ENCODE peak calls at places on chromosomes 2 and 18, in eight cellular contexts. F, J, S, U, B, O, X and L are unnamed samples.

GRCh38 chr2:73415906-73416305 is 30.3 kb downstream of the ALMS1 start:
- DNase-seq in F (no peak), J (no peak), S (no peak), U (no peak), B (peak; percentile 23), O (no peak), X (no peak), L (no peak)

GRCh38 chr2:99140860-99141109 is 722 bp upstream of the C2orf15 start:
- DNase-seq in F (no peak), J (no peak), S (no peak), U (no peak), B (no peak), O (no peak), X (no peak), L (no peak)

GRCh38 chr2:150997066-150997465 is 264.6 kb downstream of the RBM43 start:
- DNase-seq in F (no peak), J (no peak), S (no peak), U (no peak), B (no peak), O (no peak), X (no peak), L (no peak)

GRCh38 chr18:52459890-52460289 is 119.9 kb downstream of the DCC start:
- DNase-seq in F (no peak), J (no peak), S (no peak), U (no peak), B (no peak), O (no peak), X (no peak), L (no peak)

GRCh38 chr2:149686677-149687427 is 99.3 kb upstream of the MMADHC start:
- DNase-seq in F (no peak), J (no peak), S (no peak), U (no peak), B (no peak), O (no peak), X (no peak), L (no peak)

GRCh38 chr2:188441288-188441947 is 149.7 kb downstream of the GULP1 start:
- DNase-seq in F (no peak), J (no peak), S (no peak), U (no peak), B (no peak), O (no peak), X (no peak), L (no peak)

GRCh38 chr18:49784427-49785185 is 28.7 kb downstream of the ACAA2 start:
- DNase-seq in F (no peak), J (no peak), S (no peak), U (no peak), B (peak; percentile 18), O (no peak), X (no peak), L (no peak)

GRCh38 chr2:223247136-223247535 is 195.1 kb downstream of the KCNE4 start:
- DNase-seq in F (no peak), J (no peak), S (no peak), U (no peak), B (peak; percentile 43), O (peak; percentile 28), X (no peak), L (peak; percentile 16)

GRCh38 chr2:26765475-26766200 is 1.6 kb downstream of the SLC35F6 start:
- DNase-seq in F (no peak), J (no peak), S (no peak), U (no peak), B (no peak), O (no peak), X (no peak), L (no peak)

GRCh38 chr2:26769501-26769850 is 5.4 kb downstream of the SLC35F6 start:
- DNase-seq in F (no peak), J (no peak), S (no peak), U (no peak), B (no peak), O (no peak), X (no peak), L (no peak)

GRCh38 chr2:26768759-26769500 is 4.8 kb downstream of the SLC35F6 start:
- DNase-seq in F (no peak), J (peak; percentile 70), S (peak; percentile 69), U (no peak), B (no peak), O (no peak), X (peak; percentile 85), L (peak; percentile 91)

GRCh38 chr2:26767129-26767528 is 3.0 kb downstream of the SLC35F6 start:
- DNase-seq in F (no peak), J (no peak), S (no peak), U (no peak), B (no peak), O (no peak), X (no peak), L (no peak)

DNA sequence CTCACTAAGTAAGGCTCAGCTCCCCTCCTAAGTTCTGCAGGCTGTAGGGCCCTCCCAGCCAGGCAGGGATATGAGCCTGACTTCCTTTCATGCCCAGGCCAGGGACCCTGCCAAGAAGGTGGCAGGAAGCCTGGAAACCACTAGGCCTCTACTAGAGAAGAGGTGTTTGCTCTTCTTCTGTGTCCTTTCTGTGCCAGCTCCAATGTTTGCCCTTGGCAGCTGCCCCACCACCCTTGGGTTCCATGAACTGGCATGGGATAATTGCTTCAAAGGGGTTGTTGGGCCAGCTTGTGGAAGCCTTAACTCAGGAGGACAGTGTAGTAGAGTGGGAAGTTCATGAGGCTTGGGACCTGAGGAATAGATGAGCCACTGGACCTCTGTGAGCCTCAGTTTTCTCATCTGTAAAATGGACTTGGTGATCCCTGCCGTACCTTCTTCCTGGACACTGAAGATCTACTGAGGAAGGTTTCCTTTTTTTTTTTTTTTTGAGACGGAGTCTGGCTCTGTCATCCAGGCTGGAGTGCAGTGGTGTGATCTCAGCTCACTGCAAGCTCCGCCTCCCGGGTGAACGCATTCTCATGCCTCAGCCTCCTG is 3.9 kb downstream of the SLC35F6 start:
- DNase-seq in F (no peak), J (no peak), S (no peak), U (no peak), B (no peak), O (no peak), X (no peak), L (no peak)
- TF ChIP-seq POLR2A in F (no peak), J (no peak), S (no peak), U (no peak), B (no peak), O (no peak), X (no peak), L (no peak)

GRCh38 chr18:21131698-21132230 is 20.2 kb upstream of the ROCK1 start:
- DNase-seq in F (no peak), J (no peak), S (no peak), U (no peak), B (no peak), O (no peak), X (no peak), L (no peak)
- TF ChIP-seq POLR2A in F (no peak), J (no peak), S (no peak), U (no peak), B (no peak), O (no peak), X (no peak), L (no peak)

GRCh38 chr2:88556026-88556425 is 71.2 kb downstream of the EIF2AK3 start:
- DNase-seq in F (no peak), J (no peak), S (no peak), U (no peak), B (no peak), O (no peak), X (no peak), L (no peak)
- TF ChIP-seq POLR2A in F (no peak), J (no peak), S (no peak), U (no peak), B (no peak), O (no peak), X (no peak), L (no peak)

DNA sequence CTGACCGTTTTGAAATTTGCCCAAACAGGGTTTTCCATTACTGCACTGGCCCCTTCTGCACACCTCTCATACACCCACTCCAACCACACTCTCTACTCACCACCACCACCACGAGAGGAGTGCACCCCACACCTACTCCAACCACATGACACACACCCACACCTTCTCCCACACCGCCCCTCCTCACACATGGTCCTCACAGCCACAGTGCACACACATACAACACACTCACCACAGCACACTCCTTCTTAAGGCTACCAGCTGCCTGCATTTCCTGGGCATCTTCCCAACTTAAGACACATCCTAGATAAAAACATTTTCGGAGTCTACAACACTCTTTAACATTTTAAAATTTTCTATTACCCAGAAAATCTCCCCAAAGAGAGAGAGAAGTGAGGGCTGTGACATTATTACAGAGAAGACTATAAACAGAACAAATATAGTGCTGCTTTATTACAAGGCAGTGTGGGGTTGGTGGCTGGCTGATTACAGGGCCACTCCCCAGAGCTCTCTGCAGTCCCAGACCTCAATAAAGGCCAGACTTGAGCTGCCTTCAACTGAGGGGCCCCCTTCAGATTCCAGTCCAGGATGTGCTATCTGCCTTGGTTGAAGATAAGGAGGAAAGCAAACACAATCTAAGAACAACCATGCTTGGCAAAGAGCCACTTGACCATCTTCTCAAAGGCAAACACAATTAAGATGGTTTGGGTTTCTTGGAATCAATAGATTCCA is 36.1 kb downstream of the NHEJ1 start:
- DNase-seq in F (no peak), J (peak; percentile 77), S (no peak), U (no peak), B (peak; percentile 64), O (no peak), X (no peak), L (peak; percentile 38)
- TF ChIP-seq POLR2A in F (no peak), J (peak; percentile 41), S (no peak), U (no peak), B (no peak), O (no peak), X (no peak), L (no peak)

GRCh38 chr2:241150660-241151530 is 628 bp downstream of the PPP1R7 start:
- DNase-seq in F (no peak), J (peak; percentile 52), S (no peak), U (no peak), B (peak; percentile 51), O (no peak), X (no peak), L (peak; percentile 42)

GRCh38 chr2:241149675-241149924 is 328 bp upstream of the PASK start:
- DNase-seq in F (no peak), J (no peak), S (no peak), U (no peak), B (no peak), O (no peak), X (no peak), L (no peak)

GRCh38 chr2:241148891-241149674 is at the start of gene PASK:
- DNase-seq in F (peak; percentile 79), J (peak; percentile 96), S (peak; percentile 90), U (peak; percentile 84), B (peak; percentile 92), O (peak; percentile 96), X (peak; percentile 97), L (peak; percentile 96)

GRCh38 chr2:241148239-241148638 is 1.0 kb downstream of the PASK start:
- DNase-seq in F (no peak), J (no peak), S (no peak), U (no peak), B (no peak), O (no peak), X (no peak), L (no peak)

GRCh38 chr2:241149925-241150659 is at the start of gene PPP1R7:
- DNase-seq in F (peak; percentile 76), J (peak; percentile 96), S (peak; percentile 94), U (peak; percentile 99), B (peak; percentile 90), O (peak; percentile 94), X (peak; percentile 98), L (peak; percentile 95)
- TF ChIP-seq POLR2A in F (peak; percentile 91), J (peak; percentile 64), S (peak; percentile 72), U (peak; percentile 85), B (peak; percentile 80), O (peak; percentile 72), X (no peak), L (peak; percentile 69)